ENCODE peak calls at places on chromosomes 4 and X, in four cellular contexts. H, O, K and J are unnamed samples.

GRCh38 chr4:185115827-185116232 is 27.2 kb upstream of the SLC25A4 start:
- DNase-seq in K (peak; percentile 66), O (no peak), H (no peak), J (peak; percentile 55)

GRCh38 chr4:184205243-184205642 is 12.4 kb downstream of the ENPP6 start:
- DNase-seq in K (no peak), H (no peak), O (no peak), J (no peak)

GRCh38 chr4:155072417-155072816 is 136.0 kb upstream of the NPY2R start:
- DNase-seq in H (no peak), K (no peak), O (no peak), J (no peak)

GRCh38 chrX:5388087-5388486 is 840.6 kb downstream of the NLGN4X start:
- DNase-seq in H (no peak), O (no peak), K (no peak), J (no peak)

GRCh38 chrX:72475952-72476668 is 96.5 kb downstream of the HDAC8 start:
- DNase-seq in H (no peak), O (no peak), K (no peak), J (no peak)

GRCh38 chrX:11423949-11424348 is 130.7 kb downstream of the AMELX start:
- DNase-seq in K (no peak), H (no peak), O (no peak), J (no peak)

GRCh38 chr4:87853108-87853507 is 20.3 kb downstream of the MEPE start:
- DNase-seq in O (peak; percentile 10), H (no peak), K (no peak), J (no peak)

GRCh38 chr4:2320152-2320551 is 58.2 kb upstream of the MXD4 start:
- DNase-seq in H (no peak), O (no peak), K (no peak), J (peak; percentile 56)

GRCh38 chr4:144583658-144584057 is 62.3 kb upstream of the HHIP start:
- DNase-seq in K (no peak), H (no peak), O (no peak), J (no peak)

GRCh38 chr4:83358410-83358809 is 23.8 kb upstream of the HPSE start:
- DNase-seq in O (no peak), H (no peak), K (no peak), J (no peak)

GRCh38 chr4:122218762-122219161 is 66.6 kb downstream of the BLTP1 start:
- DNase-seq in O (no peak), K (no peak), H (no peak), J (no peak)

GRCh38 chrX:134537179-134537945 is 77.4 kb downstream of the HPRT1 start:
- DNase-seq in H (no peak), K (no peak), O (no peak), J (peak; percentile 79)

GRCh38 chr4:58359590-58359989 is 1249.4 kb upstream of the IGFBP7 start:
- DNase-seq in K (no peak), O (no peak), H (no peak), J (no peak)

GRCh38 chrX:129782015-129782495 is 2.3 kb downstream of the SASH3 start:
- DNase-seq in K (no peak), H (no peak), O (no peak), J (no peak)

GRCh38 chr4:119731146-119731742 is 102.6 kb upstream of the PDE5A start:
- DNase-seq in H (no peak), O (no peak), K (no peak), J (no peak)